ENCODE peak calls at places on chromosomes 7 and 10, in five cellular contexts. One of them, this sample, is unnamed.

GRCh38 chr7:5594616-5595544 is 171.2 kb upstream of the TNRC18 start:
- DNase-seq in stomach: no peak
- DNase-seq in A549: peak
- DNase-seq in sigmoid colon: no peak
- DNase-seq in HepG2: no peak
- DNase-seq in this sample: no peak

GRCh38 chr10:47175181-47176080 is 124.6 kb upstream of the GDF10 start:
- DNase-seq in stomach: no peak
- DNase-seq in A549: no peak
- DNase-seq in sigmoid colon: no peak
- DNase-seq in HepG2: no peak
- DNase-seq in this sample: no peak

GRCh38 chr10:80410578-80411145 is 2.3 kb downstream of the PRXL2A start:
- DNase-seq in stomach: no peak
- DNase-seq in A549: no peak
- DNase-seq in sigmoid colon: no peak
- DNase-seq in HepG2: no peak
- DNase-seq in this sample: no peak

GRCh38 chr7:139124084-139124914 is 14.8 kb upstream of the ZC3HAV1 start:
- DNase-seq in stomach: no peak
- DNase-seq in A549: no peak
- DNase-seq in sigmoid colon: no peak
- DNase-seq in HepG2: no peak
- DNase-seq in this sample: no peak

GRCh38 chr7:50778189-50778588 is 4.5 kb downstream of the GRB10 start:
- DNase-seq in stomach: no peak
- DNase-seq in A549: no peak
- DNase-seq in sigmoid colon: no peak
- DNase-seq in HepG2: peak
- DNase-seq in this sample: no peak

GRCh38 chr7:37448057-37448636 is 517 bp downstream of the ELMO1 start:
- DNase-seq in stomach: no peak
- DNase-seq in A549: no peak
- DNase-seq in sigmoid colon: peak
- DNase-seq in HepG2: no peak
- DNase-seq in this sample: no peak

GRCh38 chr7:98418636-98419315 is 17.9 kb upstream of the BAIAP2L1 start:
- DNase-seq in stomach: peak
- DNase-seq in A549: peak
- DNase-seq in sigmoid colon: no peak
- DNase-seq in HepG2: peak
- DNase-seq in this sample: no peak

GRCh38 chr10:15222511-15222910 is 54.0 kb upstream of the NMT2 start:
- DNase-seq in stomach: no peak
- DNase-seq in A549: no peak
- DNase-seq in sigmoid colon: no peak
- DNase-seq in HepG2: no peak
- DNase-seq in this sample: no peak

GRCh38 chr7:157601530-157601929 is 264.7 kb downstream of the DNAJB6 start:
- DNase-seq in stomach: no peak
- DNase-seq in A549: no peak
- DNase-seq in sigmoid colon: peak
- DNase-seq in HepG2: no peak
- DNase-seq in this sample: no peak

GRCh38 chr10:76902949-76903348 is 734.7 kb downstream of the KCNMA1 start:
- DNase-seq in stomach: no peak
- DNase-seq in A549: peak
- DNase-seq in sigmoid colon: no peak
- DNase-seq in HepG2: no peak
- DNase-seq in this sample: no peak

DNA sequence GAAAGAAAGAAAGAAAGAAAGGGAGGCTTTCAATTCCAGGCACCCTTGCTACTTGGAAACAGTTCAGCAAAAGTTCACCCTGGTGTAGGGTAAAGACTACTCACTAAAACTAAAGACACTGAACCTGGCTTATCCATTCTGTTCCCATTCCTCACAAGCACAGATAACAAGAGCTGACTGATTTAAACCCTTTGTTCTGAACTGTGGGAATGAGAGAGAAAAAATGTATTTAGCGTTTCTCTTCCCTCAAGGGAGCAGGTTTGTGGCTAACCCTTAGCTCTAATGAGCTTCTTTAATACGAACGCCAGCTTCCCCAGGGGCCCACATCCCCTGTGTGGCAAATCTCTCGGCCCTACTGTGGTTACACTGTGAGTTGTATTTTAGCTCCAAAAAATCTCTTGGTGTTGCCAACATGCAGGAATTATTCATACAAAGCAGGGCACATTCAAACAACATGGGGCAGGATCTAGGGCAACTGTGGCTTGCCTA is 23.3 kb downstream of the PRTFDC1 start:
- DNase-seq in stomach: no peak
- DNase-seq in A549: no peak
- DNase-seq in sigmoid colon: no peak
- DNase-seq in HepG2: no peak
- DNase-seq in this sample: no peak
- TF ChIP-seq EP300 in stomach: no peak
- TF ChIP-seq EP300 in A549: no peak
- TF ChIP-seq EP300 in sigmoid colon: no peak
- TF ChIP-seq EP300 in HepG2: no peak
- TF ChIP-seq EP300 in this sample: no peak

GRCh38 chr7:107075863-107076574 is 31.5 kb downstream of the PRKAR2B start:
- DNase-seq in stomach: no peak
- DNase-seq in A549: no peak
- DNase-seq in sigmoid colon: no peak
- DNase-seq in HepG2: no peak
- DNase-seq in this sample: no peak
- TF ChIP-seq EP300 in stomach: no peak
- TF ChIP-seq EP300 in A549: no peak
- TF ChIP-seq EP300 in sigmoid colon: no peak
- TF ChIP-seq EP300 in HepG2: no peak
- TF ChIP-seq EP300 in this sample: no peak

GRCh38 chr10:73000973-73001372 is 46.4 kb upstream of the PLA2G12B start:
- DNase-seq in stomach: no peak
- DNase-seq in A549: no peak
- DNase-seq in sigmoid colon: no peak
- DNase-seq in HepG2: no peak
- DNase-seq in this sample: no peak
- TF ChIP-seq EP300 in stomach: no peak
- TF ChIP-seq EP300 in A549: no peak
- TF ChIP-seq EP300 in sigmoid colon: no peak
- TF ChIP-seq EP300 in HepG2: no peak
- TF ChIP-seq EP300 in this sample: no peak

GRCh38 chr7:25790261-25790660 is 361.7 kb upstream of the NFE2L3 start:
- DNase-seq in stomach: no peak
- DNase-seq in A549: no peak
- DNase-seq in sigmoid colon: no peak
- DNase-seq in HepG2: no peak
- DNase-seq in this sample: no peak

GRCh38 chr7:25792586-25792985 is 359.4 kb upstream of the NFE2L3 start:
- DNase-seq in stomach: no peak
- DNase-seq in A549: no peak
- DNase-seq in sigmoid colon: no peak
- DNase-seq in HepG2: no peak
- DNase-seq in this sample: no peak

GRCh38 chr7:25801214-25801613 is 350.8 kb upstream of the NFE2L3 start:
- DNase-seq in stomach: no peak
- DNase-seq in A549: no peak
- DNase-seq in sigmoid colon: no peak
- DNase-seq in HepG2: no peak
- DNase-seq in this sample: no peak

DNA sequence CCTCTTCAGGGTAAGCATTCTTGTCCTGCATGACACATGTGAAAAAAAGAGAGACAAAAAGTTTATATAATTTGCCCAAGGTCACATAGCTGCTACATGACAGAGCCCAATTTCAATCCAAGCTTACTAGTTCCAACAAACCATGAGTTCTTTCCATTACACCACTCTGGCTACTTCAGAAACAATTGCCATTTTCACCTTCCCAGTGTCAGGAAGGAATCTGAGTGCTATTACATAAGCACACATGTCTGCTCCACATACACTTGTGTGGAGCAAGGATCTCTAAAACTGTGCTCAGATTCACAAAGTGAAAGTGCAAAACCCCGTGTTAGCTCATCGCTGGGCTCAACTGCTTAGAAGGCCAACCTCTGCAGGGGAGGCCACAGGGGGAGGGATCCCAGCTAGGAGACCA is 356.2 kb upstream of the NFE2L3 start:
- DNase-seq in stomach: no peak
- DNase-seq in A549: no peak
- DNase-seq in sigmoid colon: no peak
- DNase-seq in HepG2: no peak
- DNase-seq in this sample: no peak
- TF ChIP-seq EP300 in stomach: no peak
- TF ChIP-seq EP300 in A549: no peak
- TF ChIP-seq EP300 in sigmoid colon: no peak
- TF ChIP-seq EP300 in HepG2: no peak
- TF ChIP-seq EP300 in this sample: no peak